ENCODE peak calls at places on chromosome 19, in seven cellular contexts. F, K, A, G, N, B and W are unnamed samples.

GRCh38 chr19:17074628-17075034 is 621 bp downstream of the HAUS8 start:
- DNase-seq in G (no peak), K (no peak), B (no peak), N (no peak), A (no peak), F (no peak), W (no peak)

GRCh38 chr19:33719366-33720154 is 77.1 kb upstream of the KCTD15 start:
- DNase-seq in B (no peak), G (no peak), K (no peak), N (no peak), F (no peak), A (no peak), W (no peak)

GRCh38 chr19:19643158-19644053 is at the start of gene GMIP:
- DNase-seq in F (peak), G (peak), K (peak), A (peak), B (peak), N (no peak), W (peak)

GRCh38 chr19:51693819-51694218 is 689 bp downstream of the SPACA6 start:
- DNase-seq in N (no peak), F (no peak), A (no peak), B (no peak), G (no peak), K (no peak), W (no peak)

GRCh38 chr19:28485300-28485699 is 727.7 kb downstream of the UQCRFS1 start:
- DNase-seq in B (no peak), G (no peak), K (no peak), F (no peak), A (no peak), N (no peak), W (no peak)

GRCh38 chr19:13212759-13213330 is 62.6 kb downstream of the IER2 start:
- DNase-seq in N (no peak), G (peak), K (peak), A (peak), B (peak), F (no peak), W (peak)

GRCh38 chr19:379796-380195 is 29.2 kb downstream of the C2CD4C start:
- DNase-seq in G (no peak), B (no peak), N (no peak), F (no peak), A (no peak), K (no peak), W (no peak)

GRCh38 chr19:29329460-29330134 is 116.6 kb upstream of the UQCRFS1 start:
- DNase-seq in G (peak), F (peak), A (peak), N (no peak), B (peak), K (no peak), W (no peak)

GRCh38 chr19:6677924-6678689 is 8.1 kb upstream of the TNFSF14 start:
- DNase-seq in K (no peak), A (peak), F (peak), G (peak), B (peak), N (no peak), W (no peak)

GRCh38 chr19:49327878-49328544 is 3.0 kb upstream of the SLC6A16 start:
- DNase-seq in G (peak), N (no peak), F (no peak), K (peak), A (peak), B (peak), W (peak)

GRCh38 chr19:49333426-49334288 is 1.5 kb upstream of the CD37 start:
- DNase-seq in K (peak), G (peak), N (no peak), F (no peak), B (no peak), A (no peak), W (peak)

GRCh38 chr19:49335071-49335783 is at the start of gene CD37:
- DNase-seq in G (peak), B (no peak), N (no peak), F (no peak), A (no peak), K (no peak), W (no peak)

GRCh38 chr19:49328741-49329140 is 3.8 kb upstream of the SLC6A16 start:
- DNase-seq in B (no peak), K (no peak), N (no peak), A (no peak), G (no peak), F (no peak), W (no peak)

DNA sequence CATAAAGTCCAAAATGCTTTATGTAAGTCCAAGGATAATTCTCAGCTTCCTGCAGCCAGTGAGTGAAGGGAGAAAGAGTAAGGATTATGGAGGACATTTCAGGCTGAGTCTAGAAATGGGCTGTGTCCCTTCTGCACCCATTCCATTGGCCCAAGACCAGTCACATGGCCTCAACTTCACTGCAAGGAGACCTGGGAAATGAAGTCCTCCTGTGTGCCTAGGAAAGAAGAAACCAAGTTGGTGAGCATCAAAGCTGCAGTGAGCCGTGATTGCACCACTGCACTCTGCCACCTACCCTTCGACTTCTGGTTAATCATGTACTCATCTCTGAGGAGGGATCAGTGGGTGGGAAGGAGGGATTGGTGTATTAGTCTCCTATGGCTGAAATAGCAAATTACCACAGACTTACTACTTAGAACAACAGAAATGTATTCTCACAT is 3.6 kb upstream of the CD37 start:
- DNase-seq in N (no peak), G (peak), F (no peak), A (peak), B (peak), K (peak), W (peak)
- H3K23ac ChIP-seq in N (no peak), G (no peak), F (no peak), A (no peak), B (no peak), K (no peak), W (no peak)

GRCh38 chr19:49881186-49881585 is 3.7 kb downstream of the TBC1D17 start:
- DNase-seq in A (no peak), F (no peak), N (no peak), K (no peak), B (no peak), G (no peak), W (no peak)

GRCh38 chr19:49877879-49878743 is 609 bp downstream of the TBC1D17 start:
- DNase-seq in K (peak), A (peak), F (peak), B (peak), N (peak), G (peak), W (peak)

GRCh38 chr19:49878744-49879070 is 1.2 kb downstream of the TBC1D17 start:
- DNase-seq in A (no peak), N (no peak), K (no peak), F (no peak), G (no peak), B (no peak), W (no peak)

GRCh38 chr19:49880162-49880869 is 2.8 kb downstream of the TBC1D17 start:
- DNase-seq in N (no peak), A (no peak), B (no peak), G (no peak), F (no peak), K (no peak), W (no peak)

GRCh38 chr19:49879243-49879960 is 1.9 kb downstream of the TBC1D17 start:
- DNase-seq in K (no peak), N (no peak), G (no peak), B (no peak), A (peak), F (no peak), W (no peak)
- H3K23ac ChIP-seq in K (no peak), N (no peak), G (no peak), B (no peak), A (no peak), F (no peak), W (no peak)

DNA sequence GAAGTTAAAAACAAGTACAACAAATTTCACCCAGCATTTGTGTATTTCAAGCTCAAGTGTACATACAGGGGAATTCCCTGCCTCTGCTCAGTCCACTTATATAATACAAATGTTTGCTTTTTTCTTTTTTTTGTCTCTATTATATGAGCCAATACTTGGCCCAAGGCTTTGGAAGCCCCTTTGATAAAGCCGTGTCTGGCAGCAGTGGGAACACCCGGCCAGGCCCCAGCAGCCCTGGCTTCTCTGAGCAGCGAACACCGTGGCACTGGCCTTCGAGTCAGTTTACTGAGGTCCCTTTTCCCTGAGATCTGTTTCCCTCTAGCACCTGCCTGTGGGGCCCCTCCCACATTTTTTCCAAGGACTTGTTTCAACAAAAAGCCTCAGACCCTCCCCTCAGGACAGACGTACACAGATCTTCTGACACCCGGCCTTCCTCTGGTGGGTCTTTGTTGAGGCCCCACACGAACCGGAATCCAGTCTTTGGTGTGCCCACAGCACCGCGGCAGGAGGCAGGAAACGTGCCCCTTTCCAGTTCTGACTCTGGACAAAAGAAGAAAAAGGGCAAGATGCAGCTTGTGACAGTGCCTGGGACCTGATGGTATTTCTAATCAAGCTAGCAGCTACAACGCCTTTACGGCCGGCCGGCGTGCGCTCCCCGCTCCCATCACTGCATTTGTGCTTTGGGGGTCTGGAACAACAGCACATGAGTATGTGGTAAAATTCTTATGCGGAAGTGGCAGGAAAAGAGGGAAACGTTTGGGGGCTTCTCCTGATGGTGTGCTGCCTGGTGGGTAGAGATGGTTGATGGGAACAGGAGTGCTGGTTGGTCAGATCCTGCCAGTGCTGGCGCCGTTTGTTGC is 13.8 kb downstream of the SIPA1L3 start:
- DNase-seq in F (no peak), N (no peak), G (no peak), K (no peak), A (no peak), B (no peak), W (no peak)
- H3K23ac ChIP-seq in F (no peak), N (no peak), G (no peak), K (no peak), A (no peak), B (no peak), W (no peak)

GRCh38 chr19:35354898-35355297 is 3.4 kb upstream of the FFAR3 start:
- DNase-seq in A (no peak), K (no peak), G (no peak), N (no peak), B (no peak), F (no peak), W (no peak)
- H3K23ac ChIP-seq in A (peak), K (no peak), G (no peak), N (no peak), B (no peak), F (no peak), W (no peak)

GRCh38 chr19:46269085-46269484 is 27.8 kb upstream of the HIF3A start:
- DNase-seq in A (peak), B (no peak), F (no peak), K (no peak), N (no peak), G (no peak), W (no peak)
- H3K23ac ChIP-seq in A (no peak), B (no peak), F (no peak), K (no peak), N (no peak), G (no peak), W (no peak)

GRCh38 chr19:57888107-57888493 is 737 bp downstream of the ZNF814 start:
- DNase-seq in A (no peak), B (peak), K (no peak), G (no peak), F (no peak), N (no peak), W (peak)

GRCh38 chr19:57887195-57887941 is 1.5 kb downstream of the ZNF814 start:
- DNase-seq in A (peak), K (no peak), G (peak), F (peak), N (peak), B (peak), W (peak)

GRCh38 chr19:57886046-57886445 is 2.8 kb downstream of the ZNF814 start:
- DNase-seq in A (peak), F (no peak), B (peak), G (no peak), N (no peak), K (no peak), W (no peak)

GRCh38 chr19:57888494-57889231 is at the start of gene ZNF814:
- DNase-seq in A (peak), G (peak), K (peak), F (peak), B (peak), N (peak), W (peak)
- H3K23ac ChIP-seq in A (no peak), G (no peak), K (peak), F (peak), B (peak), N (no peak), W (no peak)

DNA sequence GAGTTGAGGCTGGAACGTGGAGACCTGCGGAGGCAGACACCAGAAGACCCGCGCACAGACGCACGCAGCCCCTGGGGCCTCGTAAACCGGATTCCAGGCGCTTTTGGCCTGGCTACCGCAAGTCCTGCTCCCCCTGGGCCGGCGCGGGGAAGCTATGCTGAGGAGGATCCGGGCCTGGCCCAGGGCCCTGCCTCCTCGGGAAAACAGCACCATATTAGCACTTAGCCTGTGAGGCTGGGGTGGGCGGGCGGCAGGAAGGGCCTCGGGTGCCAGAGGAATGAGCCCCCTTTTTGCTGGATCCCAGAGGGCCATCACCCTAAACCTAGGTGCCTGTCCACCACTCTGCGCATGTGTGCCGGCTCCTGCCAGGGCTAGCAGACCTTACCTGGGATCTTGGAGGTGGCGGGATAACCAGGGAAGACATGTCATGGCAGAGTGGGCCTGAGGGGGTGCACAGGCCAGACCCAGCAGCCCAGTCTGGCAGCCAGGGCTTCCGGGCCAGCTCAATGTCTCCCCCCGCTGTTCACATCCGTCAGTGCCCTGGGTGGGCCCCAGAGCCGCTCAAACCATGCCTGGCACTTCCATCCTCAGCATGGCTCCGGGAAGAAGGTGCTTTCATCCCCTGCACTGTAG is 7.3 kb downstream of the ELOF1 start:
- DNase-seq in G (peak), F (no peak), B (no peak), A (peak), N (no peak), K (no peak), W (no peak)
- H3K23ac ChIP-seq in G (no peak), F (peak), B (no peak), A (no peak), N (no peak), K (no peak), W (no peak)

GRCh38 chr19:15218501-15218900 is 13.7 kb downstream of the EPHX3 start:
- DNase-seq in K (no peak), G (no peak), F (no peak), N (no peak), B (no peak), A (no peak), W (no peak)

GRCh38 chr19:15213715-15214381 is 13.1 kb upstream of the NOTCH3 start:
- DNase-seq in K (no peak), F (no peak), N (no peak), B (no peak), A (no peak), G (no peak), W (no peak)

GRCh38 chr19:15212682-15213081 is 11.9 kb upstream of the NOTCH3 start:
- DNase-seq in N (no peak), A (no peak), F (no peak), B (no peak), G (no peak), K (no peak), W (no peak)

DNA sequence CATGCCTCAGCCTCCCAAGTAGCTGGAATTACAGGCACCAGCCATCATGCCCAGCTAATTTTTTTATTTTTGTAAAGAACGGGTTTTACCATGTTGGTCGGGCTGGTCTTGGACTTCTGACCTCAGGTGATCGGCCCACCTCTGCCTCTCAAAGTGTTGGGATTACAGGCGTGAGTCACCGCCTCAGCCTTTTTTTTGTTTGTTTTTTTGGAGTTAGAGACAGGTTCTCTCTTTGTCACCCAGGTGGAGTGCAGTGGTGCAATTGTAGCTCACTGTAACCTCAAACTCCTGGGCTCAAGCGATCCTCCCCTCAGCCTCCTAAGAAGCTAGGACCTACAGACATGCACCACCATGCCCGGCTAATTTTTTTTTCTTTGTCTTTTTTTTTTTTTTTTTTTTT is 15.6 kb upstream of the NOTCH3 start:
- DNase-seq in K (no peak), B (peak), F (no peak), A (no peak), G (no peak), N (no peak), W (no peak)
- H3K23ac ChIP-seq in K (no peak), B (no peak), F (no peak), A (no peak), G (no peak), N (no peak), W (no peak)

GRCh38 chr19:31530781-31531180 is 181.5 kb upstream of the TSHZ3 start:
- DNase-seq in A (no peak), G (no peak), B (no peak), N (no peak), K (no peak), F (no peak), W (no peak)

GRCh38 chr19:31528261-31528660 is 179.0 kb upstream of the TSHZ3 start:
- DNase-seq in K (no peak), B (no peak), A (no peak), G (no peak), N (no peak), F (no peak), W (no peak)

GRCh38 chr19:31531326-31531725 is 182.1 kb upstream of the TSHZ3 start:
- DNase-seq in A (no peak), K (no peak), G (no peak), N (no peak), B (no peak), F (no peak), W (no peak)

GRCh38 chr19:31527443-31527842 is 178.2 kb upstream of the TSHZ3 start:
- DNase-seq in K (no peak), A (no peak), G (no peak), F (no peak), N (no peak), B (no peak), W (no peak)

DNA sequence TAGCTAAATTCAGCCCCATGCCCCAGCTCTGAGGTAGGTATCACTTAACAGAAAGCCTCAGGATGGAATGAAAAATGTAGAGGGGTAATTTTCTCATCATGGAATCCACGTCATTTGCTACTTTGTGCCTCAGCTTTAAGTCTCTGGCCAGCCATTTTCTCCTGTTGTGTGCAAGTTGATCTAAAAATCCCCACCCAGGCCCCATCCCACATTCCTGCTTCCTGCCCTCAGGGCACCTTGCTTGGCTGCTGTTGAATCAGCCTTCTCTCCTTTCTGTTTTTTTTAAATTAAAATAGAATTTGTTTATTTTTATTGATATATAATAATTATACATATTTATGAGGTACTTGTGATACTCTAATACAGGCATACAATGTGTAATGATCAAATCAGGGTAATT is 179.9 kb upstream of the TSHZ3 start:
- DNase-seq in G (no peak), A (peak), F (no peak), B (peak), K (no peak), N (no peak), W (no peak)
- H3K23ac ChIP-seq in G (no peak), A (no peak), F (no peak), B (no peak), K (no peak), N (no peak), W (no peak)